ENCODE peak calls at places on chromosomes 13 and 19, in ten cellular contexts. D, S, C, X, U, Z, I, N, R and V are unnamed samples.

GRCh38 chr13:30616927-30617314 is 799 bp upstream of the USPL1 start:
- DNase-seq in I (peak), Z (peak), C (peak), S (peak), U (peak), N (peak), D (peak), X (no peak), R (peak), V (no peak)

GRCh38 chr13:98180092-98180491 is 3.0 kb upstream of the RNF113B start:
- DNase-seq in D (no peak), N (no peak), Z (peak), I (no peak), S (no peak), U (no peak), C (no peak), X (no peak), R (no peak), V (no peak)

GRCh38 chr19:38658462-38659306 is 11.2 kb downstream of the ACTN4 start:
- DNase-seq in I (no peak), C (no peak), S (peak), U (peak), D (peak), Z (peak), X (no peak), N (peak), R (peak), V (no peak)

GRCh38 chr13:93559718-93560117 is 333.1 kb downstream of the GPC6 start:
- DNase-seq in U (peak), C (no peak), N (no peak), X (no peak), Z (peak), R (no peak), S (peak), D (peak), I (no peak), V (no peak)

GRCh38 chr19:38665219-38665931 is 17.9 kb downstream of the ACTN4 start:
- DNase-seq in S (no peak), R (peak), I (no peak), N (no peak), U (no peak), Z (no peak), X (no peak), C (no peak), D (no peak), V (no peak)

GRCh38 chr13:51834581-51835158 is 10.3 kb downstream of the TMEM272 start:
- DNase-seq in R (no peak), D (no peak), Z (peak), N (no peak), C (no peak), U (no peak), X (no peak), S (no peak), I (no peak), V (no peak)

GRCh38 chr13:82797876-82798275 is 1084.4 kb downstream of the SLITRK1 start:
- DNase-seq in X (no peak), D (no peak), R (no peak), S (no peak), N (no peak), Z (no peak), U (no peak), I (no peak), C (no peak), V (no peak)

GRCh38 chr19:3683866-3684816 is 16.1 kb downstream of the PIP5K1C start:
- DNase-seq in D (no peak), C (no peak), I (no peak), S (peak), N (no peak), U (no peak), X (no peak), R (no peak), Z (peak), V (peak)

GRCh38 chr13:101514695-101515275 is 62.3 kb downstream of the ITGBL1 start:
- DNase-seq in D (peak), R (peak), Z (peak), X (no peak), N (no peak), S (peak), I (no peak), C (no peak), U (peak), V (peak)

GRCh38 chr13:109785141-109785891 is 1.1 kb downstream of the IRS2 start:
- DNase-seq in Z (peak), I (no peak), N (peak), R (peak), X (peak), U (peak), C (peak), D (peak), S (no peak), V (no peak)

GRCh38 chr13:79062291-79062690 is 343.8 kb downstream of the RBM26 start:
- DNase-seq in S (no peak), U (no peak), N (no peak), X (no peak), R (no peak), C (no peak), Z (no peak), I (no peak), D (no peak), V (no peak)

DNA sequence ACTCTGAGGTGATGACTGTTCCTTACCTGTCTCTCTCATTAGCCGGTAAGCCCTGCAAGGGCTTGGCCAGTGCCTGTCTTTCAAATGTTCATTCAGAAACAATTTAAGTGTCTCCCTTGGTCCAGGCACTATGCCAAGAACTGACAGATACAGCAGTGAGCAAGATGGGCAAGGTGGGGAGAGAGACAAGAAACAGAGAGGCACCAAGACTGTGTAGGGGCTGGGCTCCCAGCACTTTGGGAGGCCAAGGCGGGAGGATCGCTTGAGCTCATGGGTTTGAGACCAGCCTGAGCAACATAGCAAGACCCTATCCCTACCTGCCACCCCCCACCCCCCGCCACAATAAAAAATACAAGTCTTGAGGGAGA is 1.3 kb upstream of the CCNE1 start:
- DNase-seq in D (peak), S (no peak), Z (no peak), I (no peak), R (peak), C (no peak), N (peak), X (no peak), U (peak), V (no peak)
- H3K4me3 ChIP-seq in D (no peak), S (no peak), Z (no peak), I (no peak), R (no peak), C (no peak), N (no peak), X (no peak), U (no peak), V (peak)

GRCh38 chr19:51372021-51372648 is 319 bp downstream of the NKG7 start:
- DNase-seq in D (no peak), R (no peak), U (no peak), I (no peak), X (no peak), C (no peak), S (no peak), Z (no peak), N (no peak), V (no peak)

GRCh38 chr19:51375504-51376221 is 3.2 kb upstream of the NKG7 start:
- DNase-seq in C (no peak), R (no peak), U (no peak), Z (no peak), S (no peak), I (no peak), X (no peak), D (no peak), N (no peak), V (peak)

GRCh38 chr19:51371186-51371690 is 1.2 kb downstream of the NKG7 start:
- DNase-seq in X (no peak), I (no peak), C (no peak), U (no peak), S (no peak), Z (no peak), N (no peak), R (no peak), D (no peak), V (no peak)

GRCh38 chr19:51370230-51370629 is 1.4 kb upstream of the CLDND2 start:
- DNase-seq in D (no peak), C (no peak), R (no peak), I (no peak), N (no peak), S (no peak), U (no peak), Z (no peak), X (no peak), V (no peak)

DNA sequence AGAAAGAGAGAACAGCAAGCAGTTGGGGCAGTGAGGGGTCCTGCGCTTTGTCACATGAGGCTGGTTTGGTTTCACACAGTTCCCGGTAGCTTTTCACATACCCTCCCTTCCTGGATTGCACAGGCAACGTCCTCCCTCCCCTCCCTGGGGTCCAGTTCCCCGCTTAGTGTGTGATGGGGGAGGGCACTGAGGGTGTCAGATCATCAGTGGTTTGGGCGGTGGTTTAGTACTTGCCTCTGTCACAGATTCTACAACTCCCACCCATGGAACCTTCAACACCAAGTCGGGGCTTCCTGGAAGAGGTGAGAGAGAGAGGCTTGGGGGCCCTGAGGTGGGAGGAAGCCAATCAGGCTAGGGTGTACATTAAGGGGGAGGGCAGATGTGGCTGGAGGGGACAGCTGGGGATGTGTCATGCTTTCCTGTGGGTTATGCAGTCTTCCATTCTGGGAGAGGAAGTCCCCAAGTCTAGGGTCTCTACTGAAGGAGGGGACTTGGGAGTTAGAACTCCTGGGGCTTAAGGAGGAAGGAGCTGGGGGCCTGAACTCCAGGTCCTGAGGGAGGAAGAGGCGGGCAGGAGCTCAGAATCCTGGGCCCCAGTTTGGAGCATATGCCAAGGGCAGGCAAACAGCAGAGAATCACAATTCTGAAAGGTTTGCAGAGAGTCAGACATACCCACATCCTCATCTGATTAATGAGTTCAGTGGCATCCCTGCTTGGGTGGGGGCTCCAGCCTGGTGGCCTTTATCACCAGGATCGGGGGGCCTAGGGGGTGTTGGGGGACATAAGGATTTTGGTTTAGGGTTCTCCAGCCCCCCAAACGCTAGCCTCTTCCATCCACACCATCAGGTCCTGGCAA is at the start of gene NKG7:
- DNase-seq in N (no peak), Z (no peak), R (no peak), D (no peak), U (no peak), X (peak), C (no peak), S (no peak), I (no peak), V (peak)
- H3K4me3 ChIP-seq in N (no peak), Z (no peak), R (no peak), D (no peak), U (no peak), X (peak), C (no peak), S (no peak), I (no peak), V (no peak)

GRCh38 chr19:13872695-13873389 is 4.1 kb upstream of the NANOS3 start:
- DNase-seq in Z (peak), X (peak), I (no peak), D (no peak), C (no peak), N (no peak), R (no peak), U (no peak), S (no peak), V (no peak)
- H3K4me3 ChIP-seq in Z (peak), X (peak), I (peak), D (peak), C (peak), N (peak), R (peak), U (no peak), S (peak), V (peak)

GRCh38 chr13:61414136-61414535 is 1.5 kb downstream of the PCDH20 start:
- DNase-seq in R (no peak), S (no peak), X (no peak), C (no peak), N (no peak), D (no peak), I (no peak), U (no peak), Z (no peak), V (no peak)
- H3K4me3 ChIP-seq in R (peak), S (peak), X (no peak), C (no peak), N (peak), D (no peak), I (peak), U (peak), Z (peak), V (no peak)